ENCODE peak calls at places on chromosomes 7 and 10, in eight cellular contexts. I is A549, A is transverse colon, F is neural progenitor cell, H is right cardiac atrium, S is adrenal gland, O is cardiac muscle cell, V is GM12878. E is an unnamed sample.

GRCh38 chr7:117777335-117778150 is 95.7 kb downstream of the CTTNBP2 start:
- DNase-seq in I (no peak), A (peak), F (no peak), H (no peak), S (no peak), O (no peak), V (no peak), E (no peak)

GRCh38 chr10:79375321-79376077 is 28.2 kb downstream of the PPIF start:
- DNase-seq in I (no peak), A (no peak), F (no peak), H (no peak), S (peak), O (peak), V (no peak), E (no peak)

GRCh38 chr7:27192546-27193334 is 7.2 kb downstream of the HOXA13 start:
- DNase-seq in I (no peak), A (peak), F (peak), H (no peak), S (no peak), O (no peak), V (no peak), E (no peak)

GRCh38 chr7:121366852-121367431 is 29.2 kb downstream of the FAM3C start:
- DNase-seq in I (peak), A (no peak), F (peak), H (no peak), S (no peak), O (peak), V (no peak), E (no peak)

GRCh38 chr10:99798920-99799319 is 16.5 kb downstream of the ABCC2 start:
- DNase-seq in I (no peak), A (no peak), F (no peak), H (no peak), S (no peak), O (no peak), V (no peak), E (no peak)

GRCh38 chr7:106074257-106074656 is 37.9 kb downstream of the SYPL1 start:
- DNase-seq in I (no peak), A (no peak), F (no peak), H (no peak), S (no peak), O (no peak), V (no peak), E (no peak)

GRCh38 chr7:27873981-27874957 is 134.3 kb downstream of the TAX1BP1 start:
- DNase-seq in I (no peak), A (peak), F (no peak), H (peak), S (peak), O (peak), V (no peak), E (no peak)

GRCh38 chr7:90955641-90956207 is 308.5 kb upstream of the FZD1 start:
- DNase-seq in I (no peak), A (no peak), F (no peak), H (no peak), S (no peak), O (no peak), V (no peak), E (no peak)

GRCh38 chr10:71337219-71337625 is 18.2 kb downstream of the SLC29A3 start:
- DNase-seq in I (no peak), A (peak), F (no peak), H (peak), S (no peak), O (no peak), V (no peak), E (no peak)

GRCh38 chr7:92609921-92610518 is 19.8 kb upstream of the FAM133B start:
- DNase-seq in I (no peak), A (no peak), F (no peak), H (no peak), S (no peak), O (peak), V (no peak), E (no peak)

GRCh38 chr7:44347546-44348114 is 22.2 kb upstream of the CAMK2B start:
- DNase-seq in I (no peak), A (no peak), F (no peak), H (peak), S (no peak), O (no peak), V (no peak), E (no peak)

GRCh38 chr10:125120046-125120710 is 40.2 kb downstream of the CTBP2 start:
- DNase-seq in I (no peak), A (no peak), F (no peak), H (no peak), S (no peak), O (peak), V (no peak), E (peak)

GRCh38 chr7:46616636-46617035 is 695.6 kb upstream of the IGFBP3 start:
- DNase-seq in I (no peak), A (no peak), F (no peak), H (no peak), S (no peak), O (no peak), V (no peak), E (no peak)

GRCh38 chr10:61612009-61612408 is 50.7 kb upstream of the CABCOCO1 start:
- DNase-seq in I (no peak), A (no peak), F (no peak), H (peak), S (no peak), O (no peak), V (no peak), E (no peak)

GRCh38 chr10:74683621-74684114 is 142.7 kb upstream of the KAT6B start:
- DNase-seq in I (no peak), A (no peak), F (no peak), H (no peak), S (no peak), O (peak), V (no peak), E (no peak)

GRCh38 chr10:5196613-5197234 is at the start of gene AKR1C4:
- DNase-seq in I (no peak), A (no peak), F (no peak), H (no peak), S (no peak), O (no peak), V (no peak), E (no peak)

GRCh38 chr7:102834999-102835398 is 77.8 kb upstream of the LRRC17 start:
- DNase-seq in I (peak), A (no peak), F (no peak), H (no peak), S (no peak), O (peak), V (peak), E (no peak)

GRCh38 chr7:102843850-102844249 is 69.0 kb upstream of the LRRC17 start:
- DNase-seq in I (no peak), A (no peak), F (no peak), H (no peak), S (no peak), O (no peak), V (peak), E (no peak)

GRCh38 chr7:53983505-53983904 is 558.7 kb upstream of the VSTM2A start:
- DNase-seq in I (no peak), A (no peak), F (no peak), H (no peak), S (no peak), O (no peak), V (no peak), E (no peak)

GRCh38 chr7:155773531-155773930 is 38.7 kb downstream of the SHH start:
- DNase-seq in I (no peak), A (no peak), F (no peak), H (no peak), S (no peak), O (no peak), V (no peak), E (no peak)

GRCh38 chr7:2641406-2642393 is 9.9 kb downstream of the TTYH3 start:
- DNase-seq in I (no peak), A (peak), F (peak), H (peak), S (peak), O (peak), V (peak), E (no peak)

GRCh38 chr7:23445326-23445725 is 25.0 kb downstream of the IGF2BP3 start:
- DNase-seq in I (no peak), A (no peak), F (no peak), H (no peak), S (no peak), O (no peak), V (no peak), E (no peak)

GRCh38 chr10:66748217-66748616 is 177.6 kb upstream of the LRRTM3 start:
- DNase-seq in I (no peak), A (no peak), F (no peak), H (no peak), S (no peak), O (no peak), V (no peak), E (no peak)

GRCh38 chr7:80722596-80723141 is 84.2 kb downstream of the CD36 start:
- DNase-seq in I (peak), A (peak), F (peak), H (peak), S (no peak), O (peak), V (no peak), E (peak)

GRCh38 chr7:153398789-153399553 is 639.4 kb downstream of the ACTR3B start:
- DNase-seq in I (no peak), A (no peak), F (no peak), H (no peak), S (no peak), O (no peak), V (no peak), E (no peak)

GRCh38 chr10:70906031-70906804 is 17.9 kb upstream of the PCBD1 start:
- DNase-seq in I (no peak), A (no peak), F (no peak), H (peak), S (no peak), O (no peak), V (no peak), E (no peak)

GRCh38 chr10:78794736-78795455 is 273.9 kb upstream of the ZMIZ1 start:
- DNase-seq in I (no peak), A (no peak), F (no peak), H (no peak), S (no peak), O (peak), V (no peak), E (no peak)

GRCh38 chr10:62456611-62457101 is 82.5 kb downstream of the ZNF365 start:
- DNase-seq in I (no peak), A (peak), F (no peak), H (no peak), S (no peak), O (no peak), V (peak), E (no peak)

GRCh38 chr7:30501264-30501663 is 3.4 kb downstream of the GGCT start:
- DNase-seq in I (no peak), A (no peak), F (no peak), H (no peak), S (no peak), O (no peak), V (no peak), E (no peak)

GRCh38 chr10:113086282-113086681 is 136.2 kb downstream of the TCF7L2 start:
- DNase-seq in I (no peak), A (no peak), F (no peak), H (no peak), S (no peak), O (no peak), V (no peak), E (no peak)

GRCh38 chr10:79029478-79030390 is 39.0 kb upstream of the ZMIZ1 start:
- DNase-seq in I (no peak), A (no peak), F (no peak), H (no peak), S (no peak), O (no peak), V (no peak), E (peak)

GRCh38 chr10:72733989-72734388 is 42.0 kb downstream of the MCU start:
- DNase-seq in I (no peak), A (no peak), F (no peak), H (no peak), S (no peak), O (no peak), V (no peak), E (no peak)

GRCh38 chr10:55223352-55223751 is 422.3 kb upstream of the PCDH15 start:
- DNase-seq in I (no peak), A (no peak), F (no peak), H (no peak), S (no peak), O (no peak), V (no peak), E (no peak)
- H3K27ac ChIP-seq in I (no peak), A (no peak), F (no peak), H (no peak), S (no peak), O (no peak), V (no peak), E (no peak)

GRCh38 chr7:29139191-29139590 is 7.1 kb downstream of the CPVL start:
- DNase-seq in I (no peak), A (no peak), F (no peak), H (no peak), S (no peak), O (peak), V (no peak), E (peak)

GRCh38 chr7:29138588-29138987 is 7.7 kb downstream of the CPVL start:
- DNase-seq in I (no peak), A (no peak), F (no peak), H (no peak), S (no peak), O (no peak), V (no peak), E (no peak)

GRCh38 chr7:29140873-29141468 is 5.4 kb downstream of the CPVL start:
- DNase-seq in I (no peak), A (peak), F (no peak), H (no peak), S (no peak), O (peak), V (no peak), E (no peak)

GRCh38 chr7:29141981-29142380 is 4.4 kb downstream of the CPVL start:
- DNase-seq in I (no peak), A (no peak), F (no peak), H (no peak), S (no peak), O (no peak), V (no peak), E (no peak)

DNA sequence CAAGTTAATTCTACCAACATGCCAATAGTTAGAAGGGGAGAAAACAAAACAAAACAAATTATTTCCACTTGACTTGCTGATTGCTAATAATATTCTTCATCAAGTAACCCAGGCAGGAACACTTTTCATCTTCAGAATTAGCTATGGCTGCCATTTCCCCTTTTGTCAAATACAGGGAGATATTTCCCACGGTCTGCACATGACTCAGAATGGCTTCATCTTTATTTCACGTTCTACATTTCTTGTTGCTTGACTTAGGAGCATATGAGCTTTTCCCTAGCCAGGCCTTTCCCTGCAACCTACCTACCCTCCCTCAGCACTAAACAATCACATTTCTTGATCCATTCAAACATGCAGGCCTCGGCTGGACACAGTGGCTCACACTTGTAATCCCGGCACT is 6.5 kb downstream of the CPVL start:
- DNase-seq in I (no peak), A (no peak), F (no peak), H (no peak), S (no peak), O (no peak), V (no peak), E (no peak)
- H3K27ac ChIP-seq in I (no peak), A (no peak), F (no peak), H (no peak), S (no peak), O (no peak), V (no peak), E (peak)

GRCh38 chr10:29897430-29897829 is 162.0 kb downstream of the JCAD start:
- DNase-seq in I (no peak), A (no peak), F (no peak), H (no peak), S (no peak), O (no peak), V (no peak), E (no peak)

GRCh38 chr10:29897999-29898716 is 161.2 kb downstream of the JCAD start:
- DNase-seq in I (no peak), A (no peak), F (no peak), H (no peak), S (no peak), O (no peak), V (no peak), E (no peak)

GRCh38 chr10:29895436-29895835 is 163.9 kb downstream of the JCAD start:
- DNase-seq in I (no peak), A (peak), F (peak), H (peak), S (peak), O (peak), V (no peak), E (no peak)

GRCh38 chr10:29896053-29896452 is 163.3 kb downstream of the JCAD start:
- DNase-seq in I (no peak), A (no peak), F (no peak), H (no peak), S (no peak), O (peak), V (no peak), E (no peak)
- H3K27ac ChIP-seq in I (no peak), A (peak), F (no peak), H (peak), S (no peak), O (no peak), V (no peak), E (no peak)

GRCh38 chr7:157793973-157794763 is 457.4 kb downstream of the DNAJB6 start:
- DNase-seq in I (no peak), A (no peak), F (peak), H (peak), S (no peak), O (no peak), V (no peak), E (no peak)

GRCh38 chr7:157796846-157797245 is 460.0 kb downstream of the DNAJB6 start:
- DNase-seq in I (no peak), A (no peak), F (no peak), H (peak), S (no peak), O (no peak), V (no peak), E (no peak)

GRCh38 chr7:157794764-157795101 is 457.9 kb downstream of the DNAJB6 start:
- DNase-seq in I (no peak), A (no peak), F (no peak), H (no peak), S (no peak), O (no peak), V (no peak), E (no peak)

GRCh38 chr7:157795199-157795598 is 458.4 kb downstream of the DNAJB6 start:
- DNase-seq in I (no peak), A (no peak), F (no peak), H (peak), S (no peak), O (no peak), V (no peak), E (no peak)

GRCh38 chr7:157795631-157796030 is 458.8 kb downstream of the DNAJB6 start:
- DNase-seq in I (no peak), A (no peak), F (no peak), H (peak), S (no peak), O (no peak), V (no peak), E (no peak)
- H3K27ac ChIP-seq in I (no peak), A (no peak), F (no peak), H (no peak), S (no peak), O (no peak), V (no peak), E (no peak)

DNA sequence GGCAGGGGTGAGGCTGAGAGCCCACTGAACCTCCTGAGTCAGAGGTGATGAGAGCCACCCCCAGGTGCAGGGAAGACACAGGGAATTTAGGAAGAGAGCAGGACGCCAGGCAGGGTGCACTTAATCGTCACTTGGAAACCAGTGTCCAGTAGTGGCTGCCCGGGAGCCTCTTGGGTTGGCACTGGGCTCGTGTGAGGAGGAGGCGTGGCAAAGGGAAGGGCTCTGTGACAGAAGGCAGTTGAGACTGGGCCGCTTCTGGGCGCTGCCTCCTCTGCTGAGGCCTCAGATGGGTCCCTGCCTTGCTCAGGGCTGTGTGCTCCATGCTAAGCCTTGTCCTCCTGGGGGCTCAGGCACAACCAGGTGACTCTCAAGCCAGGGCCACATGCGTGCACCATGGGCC is 13.3 kb downstream of the RET start:
- DNase-seq in I (no peak), A (no peak), F (no peak), H (no peak), S (no peak), O (no peak), V (no peak), E (no peak)
- H3K27ac ChIP-seq in I (no peak), A (no peak), F (no peak), H (no peak), S (no peak), O (no peak), V (no peak), E (no peak)

DNA sequence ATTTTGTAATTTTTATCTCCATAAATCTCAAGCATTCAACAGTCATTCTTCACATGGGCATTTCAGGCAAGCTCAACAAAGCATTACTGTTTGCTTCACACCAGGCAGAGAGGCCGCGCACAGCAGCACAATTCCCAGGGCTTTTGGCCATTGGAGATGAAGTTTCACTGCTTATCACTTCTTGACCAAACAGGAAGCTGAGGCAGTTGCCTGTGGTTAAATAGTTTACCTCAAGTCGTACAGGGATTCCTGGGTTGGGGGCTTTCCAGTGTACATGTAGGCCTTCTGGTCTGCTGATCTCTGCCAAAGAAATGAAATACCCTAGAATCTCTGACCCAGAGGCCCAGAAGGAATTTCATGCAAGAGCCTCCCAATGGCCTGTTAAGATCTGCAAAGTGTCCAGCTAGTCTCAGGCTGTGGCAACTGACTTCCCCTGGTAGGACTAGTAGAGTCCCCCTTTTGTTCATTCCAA is 11.2 kb upstream of the PRDX3 start:
- DNase-seq in I (no peak), A (no peak), F (no peak), H (peak), S (no peak), O (peak), V (no peak), E (no peak)
- H3K27ac ChIP-seq in I (peak), A (no peak), F (no peak), H (no peak), S (no peak), O (no peak), V (no peak), E (peak)

GRCh38 chr7:74026406-74027123 is 1.4 kb upstream of the ELN start:
- DNase-seq in I (peak), A (peak), F (peak), H (peak), S (peak), O (peak), V (no peak), E (no peak)
- H3K27ac ChIP-seq in I (peak), A (peak), F (no peak), H (peak), S (no peak), O (no peak), V (no peak), E (no peak)

GRCh38 chr7:134515569-134516468 is 11.5 kb upstream of the AKR1B10 start:
- DNase-seq in I (peak), A (no peak), F (no peak), H (no peak), S (no peak), O (peak), V (no peak), E (no peak)
- H3K27ac ChIP-seq in I (peak), A (no peak), F (no peak), H (no peak), S (no peak), O (no peak), V (no peak), E (peak)

E was measured in RWPE2.